ENCODE peak calls at places on chromosomes 4 and X, in eight cellular contexts. M is glomerular endothelial cell; C is EL; H is NCI-H1105; J is stimulated activated CD4-positive, alpha-beta T cell treated with anti-CD3 and anti-CD28 coated beads, Interleukin-4, amount 100 ng/mL, for 24 hours; I is transverse colon; B is tibial artery; E is gastrocnemius medialis. O is an unnamed sample.

GRCh38 chr4:98608343-98608742 is 50.1 kb downstream of the TSPAN5 start:
- DNase-seq in B (no peak), C (no peak), M (no peak), J (no peak), H (no peak), E (no peak), I (no peak), O (peak)

GRCh38 chr4:48290146-48290772 is 20.6 kb upstream of the TEC start:
- DNase-seq in I (peak), J (no peak), H (no peak), E (no peak), C (peak), B (no peak), M (no peak), O (peak)

GRCh38 chrX:150205011-150205410 is 158.1 kb upstream of the MAMLD1 start:
- DNase-seq in J (no peak), B (peak), H (no peak), M (no peak), C (no peak), E (peak), I (no peak), O (no peak)

GRCh38 chrX:139086243-139086642 is 374.7 kb upstream of the FGF13 start:
- DNase-seq in M (no peak), E (no peak), I (no peak), H (no peak), C (no peak), B (no peak), J (no peak), O (no peak)

GRCh38 chrX:150503898-150504219 is 64.6 kb upstream of the MTM1 start:
- DNase-seq in C (peak), I (peak), H (no peak), M (no peak), B (no peak), J (no peak), E (no peak), O (no peak)

GRCh38 chrX:14064632-14065432 is 35.1 kb upstream of the GEMIN8 start:
- DNase-seq in H (no peak), M (no peak), J (no peak), E (no peak), C (no peak), B (no peak), I (peak), O (no peak)

GRCh38 chr4:86569103-86569870 is 24.8 kb upstream of the PTPN13 start:
- DNase-seq in I (no peak), C (no peak), J (no peak), E (no peak), M (no peak), H (no peak), B (no peak), O (no peak)

GRCh38 chr4:30256105-30256828 is 463.9 kb upstream of the PCDH7 start:
- DNase-seq in C (peak), H (no peak), B (no peak), J (no peak), M (no peak), I (no peak), E (no peak), O (no peak)

GRCh38 chr4:83285022-83285387 is 407 bp upstream of the COQ2 start:
- DNase-seq in B (peak), I (no peak), E (peak), H (no peak), M (peak), J (peak), C (peak), O (peak)

GRCh38 chrX:50469206-50469605 is 1.4 kb downstream of the DGKK start:
- DNase-seq in M (no peak), I (no peak), B (no peak), C (no peak), E (no peak), H (no peak), J (no peak), O (no peak)

GRCh38 chr4:13640149-13640671 is 12.7 kb upstream of the BOD1L1 start:
- DNase-seq in H (no peak), E (no peak), J (no peak), M (no peak), C (peak), I (no peak), B (no peak), O (no peak)

GRCh38 chrX:49919617-49920016 is 2.8 kb upstream of the CLCN5 start:
- DNase-seq in H (no peak), B (peak), C (peak), I (peak), J (peak), M (no peak), E (peak), O (peak)

GRCh38 chr4:6221296-6221850 is 21.0 kb upstream of the JAKMIP1 start:
- DNase-seq in M (no peak), J (no peak), E (no peak), I (no peak), H (no peak), C (no peak), B (no peak), O (peak)

GRCh38 chr4:80221161-80221560 is 23.9 kb downstream of the PRDM8 start:
- DNase-seq in B (no peak), E (no peak), I (no peak), M (no peak), C (peak), J (no peak), H (no peak), O (peak)

GRCh38 chrX:153934473-153935325 is at the start of gene NAA10:
- DNase-seq in C (peak), M (no peak), J (peak), I (peak), H (peak), E (peak), B (peak), O (peak)

GRCh38 chr4:110641218-110641617 is 18.3 kb upstream of the PITX2 start:
- DNase-seq in I (no peak), E (no peak), B (no peak), J (no peak), H (no peak), M (no peak), C (no peak), O (no peak)

GRCh38 chr4:110586137-110586850 is 36.6 kb downstream of the PITX2 start:
- DNase-seq in B (no peak), E (no peak), M (peak), C (peak), I (no peak), H (no peak), J (no peak), O (peak)

GRCh38 chr4:105472871-105473339 is 957 bp downstream of the PPA2 start:
- DNase-seq in M (no peak), C (no peak), E (no peak), H (peak), J (peak), B (no peak), I (no peak), O (no peak)

GRCh38 chr4:82652062-82652461 is 90.3 kb upstream of the TMEM150C start:
- DNase-seq in B (no peak), C (peak), J (no peak), H (no peak), E (no peak), M (peak), I (no peak), O (no peak)

GRCh38 chr4:113764720-113765264 is 3.3 kb upstream of the CAMK2D start:
- DNase-seq in I (no peak), H (no peak), C (no peak), M (no peak), E (no peak), J (no peak), B (no peak), O (no peak)

GRCh38 chrX:39012561-39013209 is 211.4 kb downstream of the MID1IP1 start:
- DNase-seq in E (no peak), M (no peak), J (no peak), B (no peak), H (no peak), I (no peak), C (no peak), O (no peak)

GRCh38 chr4:32789026-32789608 is 2068.9 kb downstream of the PCDH7 start:
- DNase-seq in E (no peak), I (no peak), M (no peak), C (no peak), B (no peak), J (no peak), H (no peak), O (peak)

GRCh38 chr4:8435656-8436121 is 4.8 kb downstream of the ACOX3 start:
- DNase-seq in H (no peak), E (no peak), C (no peak), B (no peak), M (no peak), J (peak), I (peak), O (no peak)

GRCh38 chrX:147978931-147979330 is 2.2 kb upstream of the FMR1NB start:
- DNase-seq in J (no peak), B (no peak), H (no peak), I (no peak), E (no peak), M (no peak), C (no peak), O (no peak)